ENCODE peak calls at places on chromosomes 11 and 22, in six cellular contexts. C, Q, Z, F, Y and U are unnamed samples.

GRCh38 chr11:77054018-77054417 is 12.8 kb upstream of the CAPN5 start:
- DNase-seq in Y (no peak), F (no peak), Z (no peak), Q (no peak), C (no peak), U (peak)

GRCh38 chr11:15346907-15347306 is 232.2 kb downstream of the INSC start:
- DNase-seq in Q (no peak), C (no peak), F (no peak), Y (no peak), Z (no peak), U (no peak)

GRCh38 chr11:81700061-81700460 is 1033.6 kb downstream of the FAM181B start:
- DNase-seq in C (no peak), F (no peak), Y (no peak), Z (no peak), Q (no peak), U (no peak)

GRCh38 chr11:30868495-30869130 is 282.5 kb upstream of the MPPED2 start:
- DNase-seq in Z (no peak), Q (no peak), Y (no peak), C (no peak), F (no peak), U (no peak)

GRCh38 chr22:36467946-36468345 is 13.5 kb downstream of the TXN2 start:
- DNase-seq in C (no peak), Z (no peak), Q (no peak), F (no peak), Y (peak), U (peak)

GRCh38 chr11:3102641-3102921 is 45.4 kb upstream of the CARS1 start:
- DNase-seq in C (no peak), Y (no peak), F (no peak), Q (no peak), Z (no peak), U (no peak)

GRCh38 chr22:31179345-31179744 is 19.4 kb downstream of the RNF185 start:
- DNase-seq in Y (no peak), C (no peak), Q (no peak), Z (no peak), F (peak), U (peak)

GRCh38 chr11:71484248-71485062 is 31.5 kb downstream of the NADSYN1 start:
- DNase-seq in Z (no peak), Q (no peak), F (no peak), Y (no peak), C (no peak), U (no peak)

GRCh38 chr22:21642584-21643448 is 714 bp downstream of the SDF2L1 start:
- DNase-seq in F (no peak), Q (no peak), Y (no peak), C (peak), Z (peak), U (peak)

GRCh38 chr11:44733877-44734276 is 7.1 kb downstream of the TSPAN18 start:
- DNase-seq in Y (no peak), C (no peak), Z (peak), Q (no peak), F (no peak), U (no peak)

GRCh38 chr22:36339171-36340065 is 48.3 kb downstream of the MYH9 start:
- DNase-seq in Q (no peak), C (no peak), Z (no peak), Y (no peak), F (no peak), U (peak)

GRCh38 chr11:67345949-67346819 is 7.2 kb downstream of the POLD4 start:
- DNase-seq in Q (no peak), Z (peak), C (peak), Y (no peak), F (no peak), U (peak)

GRCh38 chr11:75429902-75430691 is 2.9 kb downstream of the KLHL35 start:
- DNase-seq in Y (no peak), C (peak), Z (peak), Q (peak), F (no peak), U (peak)

GRCh38 chr11:41121600-41121999 is 337.9 kb downstream of the LRRC4C start:
- DNase-seq in C (peak), F (no peak), Q (no peak), Y (no peak), Z (no peak), U (no peak)

GRCh38 chr11:106889718-106890117 is 128.6 kb downstream of the GUCY1A2 start:
- DNase-seq in Z (no peak), C (no peak), F (no peak), Y (no peak), Q (no peak), U (no peak)

GRCh38 chr22:22920104-22920654 is 32.6 kb downstream of the IGLL5 start:
- DNase-seq in Z (no peak), C (no peak), F (no peak), Q (no peak), Y (no peak), U (no peak)

GRCh38 chr11:11436715-11437313 is 83.8 kb upstream of the CSNK2A3 start:
- DNase-seq in Z (no peak), Y (no peak), C (no peak), F (no peak), Q (no peak), U (no peak)

GRCh38 chr11:14237333-14237988 is 121.5 kb downstream of the RRAS2 start:
- DNase-seq in Y (no peak), Q (no peak), Z (no peak), C (no peak), F (no peak), U (no peak)

GRCh38 chr22:19597399-19597735 is 73.2 kb upstream of the CLDN5 start:
- DNase-seq in Y (no peak), C (no peak), Z (no peak), Q (no peak), F (no peak), U (no peak)

GRCh38 chr11:76215946-76216345 is 9.6 kb upstream of the WNT11 start:
- DNase-seq in F (no peak), Q (no peak), Z (no peak), Y (peak), C (peak), U (peak)

GRCh38 chr22:17845790-17846189 is 71.5 kb upstream of the BID start:
- DNase-seq in C (no peak), Y (no peak), Z (peak), F (no peak), Q (no peak), U (no peak)

GRCh38 chr22:25447067-25447688 is 117.3 kb upstream of the GRK3 start:
- DNase-seq in C (no peak), F (no peak), Y (no peak), Q (no peak), Z (no peak), U (no peak)

GRCh38 chr11:123176785-123177184 is 18.3 kb downstream of the CLMP start:
- DNase-seq in C (no peak), F (no peak), Q (no peak), Z (no peak), Y (no peak), U (no peak)

GRCh38 chr11:33055361-33055760 is 16.0 kb downstream of the TCP11L1 start:
- DNase-seq in Y (no peak), Z (no peak), C (peak), F (no peak), Q (no peak), U (no peak)

GRCh38 chr22:25749420-25750169 is 7.6 kb downstream of the MYO18B start:
- DNase-seq in C (no peak), Y (no peak), F (no peak), Q (no peak), Z (no peak), U (no peak)

GRCh38 chr11:116335078-116335477 is 437.7 kb downstream of the BUD13 start:
- DNase-seq in C (no peak), F (no peak), Y (no peak), Z (no peak), Q (no peak), U (no peak)

GRCh38 chr11:26187639-26188038 is 144.3 kb upstream of the ANO3 start:
- DNase-seq in Z (no peak), Q (no peak), Y (no peak), F (peak), C (no peak), U (peak)

GRCh38 chr22:38761202-38762162 is 5.7 kb upstream of the SUN2 start:
- DNase-seq in Y (no peak), F (no peak), Q (no peak), Z (no peak), C (peak), U (no peak)

GRCh38 chr22:29172216-29172615 is 33.5 kb upstream of the EMID1 start:
- DNase-seq in Y (no peak), Z (no peak), F (no peak), Q (no peak), C (no peak), U (no peak)

GRCh38 chr11:43504316-43504950 is 145.7 kb downstream of the TTC17 start:
- DNase-seq in C (peak), F (no peak), Y (peak), Z (peak), Q (no peak), U (peak)

GRCh38 chr11:72081184-72081644 is 564 bp downstream of the LRRC51 start:
- DNase-seq in F (no peak), Y (no peak), Z (no peak), Q (no peak), C (no peak), U (no peak)

GRCh38 chr22:22812031-22812905 is 75.3 kb upstream of the IGLL5 start:
- DNase-seq in Z (no peak), F (no peak), Q (no peak), C (no peak), Y (no peak), U (no peak)